ENCODE peak calls at places on chromosome 4, in six cellular contexts. X is NCI-H1417, H is endodermal cell, C is GM03348, R is HT-29, F is amniotic stem cell. L is an unnamed sample.

GRCh38 chr4:14607001-14607400 is 395.3 kb upstream of the CPEB2 start:
- DNase-seq in H (no peak), F (no peak), C (no peak), R (no peak), X (no peak), L (no peak)

GRCh38 chr4:82811838-82812672 is 13.5 kb upstream of the SCD5 start:
- DNase-seq in C (no peak), H (peak; percentile 67), R (no peak), F (no peak), X (peak; percentile 66), L (peak; percentile 51)

GRCh38 chr4:52983563-52984303 is 121.6 kb downstream of the RASL11B start:
- DNase-seq in X (peak; percentile 15), R (peak; percentile 84), H (no peak), C (peak; percentile 61), F (peak; percentile 37), L (peak; percentile 65)

GRCh38 chr4:94412019-94413017 is 39.4 kb upstream of the PDLIM5 start:
- DNase-seq in H (no peak), F (peak; percentile 24), C (peak; percentile 68), X (no peak), R (peak; percentile 64), L (peak; percentile 37)

GRCh38 chr4:38243385-38244053 is 283.3 kb downstream of the PTTG2 start:
- DNase-seq in R (no peak), C (no peak), H (no peak), X (no peak), F (no peak), L (no peak)

GRCh38 chr4:47372561-47372960 is 90.9 kb downstream of the COMMD8 start:
- DNase-seq in F (no peak), X (no peak), C (no peak), R (no peak), H (no peak), L (no peak)

GRCh38 chr4:53943345-53944085 is 120.9 kb downstream of the CHIC2 start:
- DNase-seq in H (no peak), X (peak; percentile 53), R (peak; percentile 87), F (peak; percentile 5), C (peak; percentile 50), L (no peak)

GRCh38 chr4:6658635-6659075 is 18.2 kb downstream of the MRFAP1 start:
- DNase-seq in X (no peak), F (no peak), H (peak; percentile 80), R (no peak), C (peak; percentile 74), L (no peak)

GRCh38 chr4:136457577-136457976 is 1074.7 kb downstream of the PCDH18 start:
- DNase-seq in H (no peak), R (no peak), C (no peak), F (no peak), X (no peak), L (no peak)

GRCh38 chr4:99165978-99166377 is 21.9 kb upstream of the ADH4 start:
- DNase-seq in F (no peak), X (no peak), R (no peak), H (no peak), C (no peak), L (no peak)

GRCh38 chr4:42672359-42673083 is 15.6 kb upstream of the ATP8A1 start:
- DNase-seq in C (no peak), X (no peak), F (no peak), H (no peak), R (no peak), L (no peak)

GRCh38 chr4:64079316-64079715 is 329.9 kb downstream of the TECRL start:
- DNase-seq in H (no peak), F (no peak), C (no peak), X (no peak), R (peak; percentile 59), L (no peak)

GRCh38 chr4:74292111-74292870 is 16.0 kb upstream of the EPGN start:
- DNase-seq in C (no peak), F (no peak), X (no peak), H (no peak), R (no peak), L (no peak)

GRCh38 chr4:7536876-7537275 is 102.1 kb upstream of the PSAPL1 start:
- DNase-seq in R (no peak), F (no peak), C (no peak), X (no peak), H (no peak), L (no peak)

GRCh38 chr4:143616771-143617170 is 83.7 kb downstream of the FREM3 start:
- DNase-seq in H (no peak), X (no peak), R (no peak), F (no peak), C (peak; percentile 50), L (no peak)

GRCh38 chr4:6105311-6105911 is 87.2 kb upstream of the C4orf50 start:
- DNase-seq in X (no peak), F (no peak), R (no peak), H (peak; percentile 57), C (no peak), L (no peak)

GRCh38 chr4:48708610-48709009 is 71.5 kb downstream of the FRYL start:
- DNase-seq in H (no peak), F (no peak), C (no peak), R (no peak), X (no peak), L (no peak)

GRCh38 chr4:37631551-37631950 is 54.6 kb downstream of the RELL1 start:
- DNase-seq in F (no peak), R (no peak), X (no peak), C (peak; percentile 55), H (no peak), L (no peak)

GRCh38 chr4:107193989-107194388 is 157.9 kb upstream of the DKK2 start:
- DNase-seq in F (no peak), C (no peak), H (no peak), X (no peak), R (no peak), L (no peak)

GRCh38 chr4:13859423-13859822 is 231.9 kb upstream of the BOD1L1 start:
- DNase-seq in H (no peak), F (no peak), C (no peak), R (no peak), X (no peak), L (no peak)

GRCh38 chr4:133148690-133149363 is at the start of gene PCDH10:
- DNase-seq in X (peak; percentile 92), R (no peak), C (peak; percentile 97), H (peak; percentile 99), F (peak; percentile 95), L (peak; percentile 97)

GRCh38 chr4:107825072-107825789 is 499 bp downstream of the SGMS2 start:
- DNase-seq in X (peak; percentile 79), R (peak; percentile 74), F (peak; percentile 27), H (peak; percentile 82), C (peak; percentile 72), L (no peak)

GRCh38 chr4:159018062-159018629 is 84.7 kb upstream of the RAPGEF2 start:
- DNase-seq in X (no peak), R (no peak), F (no peak), C (no peak), H (no peak), L (no peak)

GRCh38 chr4:100169796-100170485 is 20.3 kb downstream of the DDIT4L start:
- DNase-seq in H (no peak), X (no peak), C (peak; percentile 24), R (no peak), F (no peak), L (no peak)

GRCh38 chr4:176357359-176358082 is 37.8 kb downstream of the SPCS3 start:
- DNase-seq in C (no peak), F (no peak), R (no peak), X (no peak), H (no peak), L (no peak)

GRCh38 chr4:189088783-189089182 is 851.9 kb upstream of the FRG1 start:
- DNase-seq in H (no peak), F (no peak), X (peak; percentile 3), R (no peak), C (peak; percentile 8), L (peak; percentile 53)

GRCh38 chr4:101355767-101356702 is 8.7 kb upstream of the PPP3CA start:
- DNase-seq in C (peak; percentile 69), R (peak; percentile 61), F (no peak), X (no peak), H (no peak), L (no peak)

GRCh38 chr4:81652069-81652478 is 180.4 kb upstream of the RASGEF1B start:
- DNase-seq in F (no peak), H (no peak), X (no peak), R (no peak), C (no peak), L (peak; percentile 35)

L was measured in NCI-H345.